ENCODE peak calls at places on chromosomes 12 and 14, in eight cellular contexts. One of them, this sample, is unnamed.
A peak's percentile ranks its signal among the peaks of the same experiment; 100 is the strongest.

GRCh38 chr14:55448146-55448614 is 7.8 kb upstream of the TBPL2 start:
- DNase-seq in IMR-90: peak; percentile 97
- DNase-seq in GM20000: no peak
- DNase-seq in AG09319: peak; percentile 73
- DNase-seq in Panc1: peak; percentile 92
- DNase-seq in esophagus squamous epithelium: no peak
- DNase-seq in WTC11: no peak
- DNase-seq in HCT116: peak; percentile 100
- DNase-seq in this sample: peak; percentile 32

GRCh38 chr14:95039993-95040348 is 117.4 kb downstream of the DICER1 start:
- DNase-seq in IMR-90: no peak
- DNase-seq in GM20000: no peak
- DNase-seq in AG09319: no peak
- DNase-seq in Panc1: no peak
- DNase-seq in esophagus squamous epithelium: no peak
- DNase-seq in WTC11: no peak
- DNase-seq in HCT116: no peak
- DNase-seq in this sample: no peak

GRCh38 chr14:71228711-71229110 is 321.5 kb downstream of the PCNX1 start:
- DNase-seq in IMR-90: no peak
- DNase-seq in GM20000: no peak
- DNase-seq in AG09319: no peak
- DNase-seq in Panc1: no peak
- DNase-seq in esophagus squamous epithelium: no peak
- DNase-seq in WTC11: no peak
- DNase-seq in HCT116: no peak
- DNase-seq in this sample: peak; percentile 57

GRCh38 chr12:53867216-53868012 is 71.2 kb upstream of the HOXC13 start:
- DNase-seq in IMR-90: no peak
- DNase-seq in GM20000: no peak
- DNase-seq in AG09319: no peak
- DNase-seq in Panc1: no peak
- DNase-seq in esophagus squamous epithelium: no peak
- DNase-seq in WTC11: peak; percentile 53
- DNase-seq in HCT116: no peak
- DNase-seq in this sample: peak; percentile 51

GRCh38 chr12:113231275-113232231 is 10.3 kb downstream of the TPCN1 start:
- DNase-seq in IMR-90: peak; percentile 46
- DNase-seq in GM20000: no peak
- DNase-seq in AG09319: no peak
- DNase-seq in Panc1: no peak
- DNase-seq in esophagus squamous epithelium: no peak
- DNase-seq in WTC11: no peak
- DNase-seq in HCT116: peak; percentile 54
- DNase-seq in this sample: peak; percentile 63

GRCh38 chr12:116577149-116577548 is 18.0 kb downstream of the MAP1LC3B2 start:
- DNase-seq in IMR-90: peak; percentile 41
- DNase-seq in GM20000: no peak
- DNase-seq in AG09319: no peak
- DNase-seq in Panc1: no peak
- DNase-seq in esophagus squamous epithelium: no peak
- DNase-seq in WTC11: no peak
- DNase-seq in HCT116: no peak
- DNase-seq in this sample: no peak

GRCh38 chr14:39459795-39460478 is 27.7 kb upstream of the FBXO33 start:
- DNase-seq in IMR-90: no peak
- DNase-seq in GM20000: no peak
- DNase-seq in AG09319: no peak
- DNase-seq in Panc1: no peak
- DNase-seq in esophagus squamous epithelium: no peak
- DNase-seq in WTC11: no peak
- DNase-seq in HCT116: no peak
- DNase-seq in this sample: no peak

GRCh38 chr12:80846930-80847329 is 90.8 kb downstream of the LIN7A start:
- DNase-seq in IMR-90: no peak
- DNase-seq in GM20000: no peak
- DNase-seq in AG09319: no peak
- DNase-seq in Panc1: no peak
- DNase-seq in esophagus squamous epithelium: no peak
- DNase-seq in WTC11: no peak
- DNase-seq in HCT116: no peak
- DNase-seq in this sample: no peak

GRCh38 chr12:73892181-73892580 is 645.5 kb upstream of the ATXN7L3B start:
- DNase-seq in IMR-90: no peak
- DNase-seq in GM20000: no peak
- DNase-seq in AG09319: no peak
- DNase-seq in Panc1: no peak
- DNase-seq in esophagus squamous epithelium: no peak
- DNase-seq in WTC11: no peak
- DNase-seq in HCT116: no peak
- DNase-seq in this sample: peak; percentile 6

GRCh38 chr12:77746108-77746507 is 84.6 kb upstream of the NAV3 start:
- DNase-seq in IMR-90: peak; percentile 38
- DNase-seq in GM20000: peak; percentile 60
- DNase-seq in AG09319: no peak
- DNase-seq in Panc1: no peak
- DNase-seq in esophagus squamous epithelium: no peak
- DNase-seq in WTC11: no peak
- DNase-seq in HCT116: no peak
- DNase-seq in this sample: peak; percentile 40

GRCh38 chr12:27573972-27574371 is 50.0 kb downstream of the PPFIBP1 start:
- DNase-seq in IMR-90: peak; percentile 97
- DNase-seq in GM20000: no peak
- DNase-seq in AG09319: no peak
- DNase-seq in Panc1: no peak
- DNase-seq in esophagus squamous epithelium: no peak
- DNase-seq in WTC11: no peak
- DNase-seq in HCT116: peak; percentile 37
- DNase-seq in this sample: no peak

GRCh38 chr14:103679351-103679750 is 35.9 kb downstream of the XRCC3 start:
- DNase-seq in IMR-90: no peak
- DNase-seq in GM20000: peak; percentile 82
- DNase-seq in AG09319: no peak
- DNase-seq in Panc1: no peak
- DNase-seq in esophagus squamous epithelium: no peak
- DNase-seq in WTC11: peak; percentile 61
- DNase-seq in HCT116: peak; percentile 3
- DNase-seq in this sample: peak; percentile 24

GRCh38 chr12:85951823-85952222 is 77.7 kb downstream of the NTS start:
- DNase-seq in IMR-90: peak; percentile 5
- DNase-seq in GM20000: no peak
- DNase-seq in AG09319: no peak
- DNase-seq in Panc1: peak; percentile 10
- DNase-seq in esophagus squamous epithelium: no peak
- DNase-seq in WTC11: no peak
- DNase-seq in HCT116: peak; percentile 19
- DNase-seq in this sample: no peak

GRCh38 chr12:70609739-70610491 is 27.3 kb downstream of the PTPRB start:
- DNase-seq in IMR-90: no peak
- DNase-seq in GM20000: no peak
- DNase-seq in AG09319: no peak
- DNase-seq in Panc1: no peak
- DNase-seq in esophagus squamous epithelium: no peak
- DNase-seq in WTC11: peak; percentile 46
- DNase-seq in HCT116: no peak
- DNase-seq in this sample: peak; percentile 62

GRCh38 chr12:25200703-25201102 is 5.7 kb downstream of the ETFRF1 start:
- DNase-seq in IMR-90: peak; percentile 77
- DNase-seq in GM20000: no peak
- DNase-seq in AG09319: no peak
- DNase-seq in Panc1: no peak
- DNase-seq in esophagus squamous epithelium: no peak
- DNase-seq in WTC11: no peak
- DNase-seq in HCT116: no peak
- DNase-seq in this sample: no peak

GRCh38 chr14:55274760-55275159 is 3.5 kb downstream of the FBXO34 start:
- DNase-seq in IMR-90: peak; percentile 84
- DNase-seq in GM20000: no peak
- DNase-seq in AG09319: no peak
- DNase-seq in Panc1: no peak
- DNase-seq in esophagus squamous epithelium: no peak
- DNase-seq in WTC11: no peak
- DNase-seq in HCT116: no peak
- DNase-seq in this sample: no peak

GRCh38 chr12:54572881-54573280 is 15.6 kb downstream of the PPP1R1A start:
- DNase-seq in IMR-90: no peak
- DNase-seq in GM20000: no peak
- DNase-seq in AG09319: no peak
- DNase-seq in Panc1: no peak
- DNase-seq in esophagus squamous epithelium: no peak
- DNase-seq in WTC11: peak; percentile 36
- DNase-seq in HCT116: no peak
- DNase-seq in this sample: no peak

GRCh38 chr12:112988224-112988623 is 9.9 kb downstream of the OAS2 start:
- DNase-seq in IMR-90: no peak
- DNase-seq in GM20000: no peak
- DNase-seq in AG09319: no peak
- DNase-seq in Panc1: no peak
- DNase-seq in esophagus squamous epithelium: no peak
- DNase-seq in WTC11: no peak
- DNase-seq in HCT116: no peak
- DNase-seq in this sample: no peak

GRCh38 chr12:238736-239398 is 23.8 kb downstream of the SLC6A13 start:
- DNase-seq in IMR-90: no peak
- DNase-seq in GM20000: no peak
- DNase-seq in AG09319: no peak
- DNase-seq in Panc1: no peak
- DNase-seq in esophagus squamous epithelium: no peak
- DNase-seq in WTC11: no peak
- DNase-seq in HCT116: no peak
- DNase-seq in this sample: no peak

GRCh38 chr14:44529026-44529425 is 21.9 kb upstream of the FSCB start:
- DNase-seq in IMR-90: no peak
- DNase-seq in GM20000: no peak
- DNase-seq in AG09319: no peak
- DNase-seq in Panc1: no peak
- DNase-seq in esophagus squamous epithelium: no peak
- DNase-seq in WTC11: no peak
- DNase-seq in HCT116: no peak
- DNase-seq in this sample: no peak

GRCh38 chr12:86719381-86719780 is 463.2 kb upstream of the MGAT4C start:
- DNase-seq in IMR-90: peak; percentile 67
- DNase-seq in GM20000: no peak
- DNase-seq in AG09319: no peak
- DNase-seq in Panc1: no peak
- DNase-seq in esophagus squamous epithelium: no peak
- DNase-seq in WTC11: no peak
- DNase-seq in HCT116: no peak
- DNase-seq in this sample: no peak

GRCh38 chr14:99284254-99285004 is 12.4 kb upstream of the BCL11B start:
- DNase-seq in IMR-90: no peak
- DNase-seq in GM20000: no peak
- DNase-seq in AG09319: no peak
- DNase-seq in Panc1: no peak
- DNase-seq in esophagus squamous epithelium: no peak
- DNase-seq in WTC11: no peak
- DNase-seq in HCT116: no peak
- DNase-seq in this sample: no peak
- TF ChIP-seq CTCF in IMR-90: no peak
- TF ChIP-seq CTCF in GM20000: no peak
- TF ChIP-seq CTCF in AG09319: no peak
- TF ChIP-seq CTCF in Panc1: no peak
- TF ChIP-seq CTCF in esophagus squamous epithelium: no peak
- TF ChIP-seq CTCF in WTC11: no peak
- TF ChIP-seq CTCF in HCT116: no peak
- TF ChIP-seq CTCF in this sample: no peak

GRCh38 chr12:2364566-2365165 is 311.9 kb downstream of the CACNA1C start:
- DNase-seq in IMR-90: no peak
- DNase-seq in GM20000: no peak
- DNase-seq in AG09319: no peak
- DNase-seq in Panc1: no peak
- DNase-seq in esophagus squamous epithelium: no peak
- DNase-seq in WTC11: no peak
- DNase-seq in HCT116: no peak
- DNase-seq in this sample: no peak
- TF ChIP-seq CTCF in IMR-90: no peak
- TF ChIP-seq CTCF in GM20000: no peak
- TF ChIP-seq CTCF in AG09319: no peak
- TF ChIP-seq CTCF in Panc1: no peak
- TF ChIP-seq CTCF in esophagus squamous epithelium: no peak
- TF ChIP-seq CTCF in WTC11: no peak
- TF ChIP-seq CTCF in HCT116: no peak
- TF ChIP-seq CTCF in this sample: no peak

GRCh38 chr12:90044069-90044468 is 335.4 kb upstream of the ATP2B1 start:
- DNase-seq in IMR-90: no peak
- DNase-seq in GM20000: no peak
- DNase-seq in AG09319: no peak
- DNase-seq in Panc1: no peak
- DNase-seq in esophagus squamous epithelium: no peak
- DNase-seq in WTC11: no peak
- DNase-seq in HCT116: no peak
- DNase-seq in this sample: no peak

GRCh38 chr12:90045559-90045958 is 336.9 kb upstream of the ATP2B1 start:
- DNase-seq in IMR-90: no peak
- DNase-seq in GM20000: no peak
- DNase-seq in AG09319: no peak
- DNase-seq in Panc1: no peak
- DNase-seq in esophagus squamous epithelium: no peak
- DNase-seq in WTC11: no peak
- DNase-seq in HCT116: no peak
- DNase-seq in this sample: no peak

GRCh38 chr12:90037740-90038139 is 329.1 kb upstream of the ATP2B1 start:
- DNase-seq in IMR-90: peak; percentile 51
- DNase-seq in GM20000: no peak
- DNase-seq in AG09319: no peak
- DNase-seq in Panc1: no peak
- DNase-seq in esophagus squamous epithelium: no peak
- DNase-seq in WTC11: no peak
- DNase-seq in HCT116: no peak
- DNase-seq in this sample: no peak

GRCh38 chr12:90038290-90038689 is 329.7 kb upstream of the ATP2B1 start:
- DNase-seq in IMR-90: no peak
- DNase-seq in GM20000: no peak
- DNase-seq in AG09319: no peak
- DNase-seq in Panc1: no peak
- DNase-seq in esophagus squamous epithelium: no peak
- DNase-seq in WTC11: no peak
- DNase-seq in HCT116: no peak
- DNase-seq in this sample: no peak

DNA sequence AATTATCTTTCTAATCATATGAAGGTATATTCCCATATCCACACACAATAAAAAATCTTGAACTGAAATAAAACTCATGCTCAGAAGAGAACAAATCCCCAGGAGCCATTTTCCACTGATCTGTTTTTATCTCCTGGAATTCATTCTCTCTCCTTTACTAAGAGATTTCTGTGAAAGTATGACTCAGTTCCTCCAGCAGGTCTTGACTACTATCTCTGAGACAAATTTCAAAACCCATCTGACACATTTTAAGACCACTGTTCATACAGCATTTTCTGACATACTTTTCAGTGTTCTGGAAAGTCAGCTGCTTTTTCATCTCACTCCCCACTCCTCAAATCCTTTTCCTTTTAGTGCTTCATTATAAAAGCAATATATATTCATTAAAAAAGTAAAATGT is 334.6 kb upstream of the ATP2B1 start:
- DNase-seq in IMR-90: peak; percentile 72
- DNase-seq in GM20000: no peak
- DNase-seq in AG09319: no peak
- DNase-seq in Panc1: no peak
- DNase-seq in esophagus squamous epithelium: no peak
- DNase-seq in WTC11: no peak
- DNase-seq in HCT116: no peak
- DNase-seq in this sample: no peak
- TF ChIP-seq CTCF in IMR-90: no peak
- TF ChIP-seq CTCF in GM20000: no peak
- TF ChIP-seq CTCF in AG09319: no peak
- TF ChIP-seq CTCF in Panc1: no peak
- TF ChIP-seq CTCF in esophagus squamous epithelium: no peak
- TF ChIP-seq CTCF in WTC11: no peak
- TF ChIP-seq CTCF in HCT116: no peak
- TF ChIP-seq CTCF in this sample: no peak

GRCh38 chr12:57454566-57455373 is at the start of gene INHBE:
- DNase-seq in IMR-90: peak; percentile 96
- DNase-seq in GM20000: no peak
- DNase-seq in AG09319: peak; percentile 89
- DNase-seq in Panc1: no peak
- DNase-seq in esophagus squamous epithelium: no peak
- DNase-seq in WTC11: peak; percentile 96
- DNase-seq in HCT116: no peak
- DNase-seq in this sample: peak; percentile 58
- TF ChIP-seq CTCF in IMR-90: no peak
- TF ChIP-seq CTCF in GM20000: no peak
- TF ChIP-seq CTCF in AG09319: no peak
- TF ChIP-seq CTCF in Panc1: no peak
- TF ChIP-seq CTCF in esophagus squamous epithelium: no peak
- TF ChIP-seq CTCF in WTC11: peak; percentile 2
- TF ChIP-seq CTCF in HCT116: no peak
- TF ChIP-seq CTCF in this sample: no peak